ENCODE peak calls at places on chromosomes 12 and 14, in ten cellular contexts. One of them, this sample, is unnamed.

GRCh38 chr12:74379114-74379513 is 158.5 kb upstream of the ATXN7L3B start:
- DNase-seq in iris pigment epithelial cell: no peak
- DNase-seq in amniotic stem cell: no peak
- DNase-seq in AG04450: no peak
- DNase-seq in dorsolateral prefrontal cortex: no peak
- DNase-seq in DMS 273 treated with DMSO at 0.1 percent for 48 hours: no peak
- DNase-seq in retina: no peak
- DNase-seq in adipocyte: no peak
- DNase-seq in mesothelial cell of epicardium: no peak
- DNase-seq in psoas muscle: no peak
- DNase-seq in this sample: no peak

GRCh38 chr12:33605776-33606175 is 166.2 kb upstream of the SYT10 start:
- DNase-seq in iris pigment epithelial cell: peak
- DNase-seq in amniotic stem cell: no peak
- DNase-seq in AG04450: no peak
- DNase-seq in dorsolateral prefrontal cortex: no peak
- DNase-seq in DMS 273 treated with DMSO at 0.1 percent for 48 hours: no peak
- DNase-seq in retina: no peak
- DNase-seq in adipocyte: no peak
- DNase-seq in mesothelial cell of epicardium: no peak
- DNase-seq in psoas muscle: no peak
- DNase-seq in this sample: no peak

GRCh38 chr14:52031781-52032180 is 37.1 kb downstream of the NID2 start:
- DNase-seq in iris pigment epithelial cell: peak
- DNase-seq in amniotic stem cell: peak
- DNase-seq in AG04450: no peak
- DNase-seq in dorsolateral prefrontal cortex: no peak
- DNase-seq in DMS 273 treated with DMSO at 0.1 percent for 48 hours: no peak
- DNase-seq in retina: no peak
- DNase-seq in adipocyte: peak
- DNase-seq in mesothelial cell of epicardium: no peak
- DNase-seq in psoas muscle: peak
- DNase-seq in this sample: peak

GRCh38 chr14:23725528-23725927 is 89.4 kb downstream of the DHRS2 start:
- DNase-seq in iris pigment epithelial cell: no peak
- DNase-seq in amniotic stem cell: no peak
- DNase-seq in AG04450: no peak
- DNase-seq in dorsolateral prefrontal cortex: no peak
- DNase-seq in DMS 273 treated with DMSO at 0.1 percent for 48 hours: no peak
- DNase-seq in retina: no peak
- DNase-seq in adipocyte: no peak
- DNase-seq in mesothelial cell of epicardium: no peak
- DNase-seq in psoas muscle: no peak
- DNase-seq in this sample: no peak

GRCh38 chr12:46724020-46724419 is 101.8 kb downstream of the SLC38A4 start:
- DNase-seq in iris pigment epithelial cell: no peak
- DNase-seq in amniotic stem cell: no peak
- DNase-seq in AG04450: no peak
- DNase-seq in dorsolateral prefrontal cortex: no peak
- DNase-seq in DMS 273 treated with DMSO at 0.1 percent for 48 hours: no peak
- DNase-seq in retina: no peak
- DNase-seq in adipocyte: peak
- DNase-seq in mesothelial cell of epicardium: no peak
- DNase-seq in psoas muscle: no peak
- DNase-seq in this sample: no peak

GRCh38 chr12:114631242-114631641 is 52.7 kb downstream of the TBX3 start:
- DNase-seq in iris pigment epithelial cell: no peak
- DNase-seq in amniotic stem cell: no peak
- DNase-seq in AG04450: no peak
- DNase-seq in dorsolateral prefrontal cortex: no peak
- DNase-seq in DMS 273 treated with DMSO at 0.1 percent for 48 hours: no peak
- DNase-seq in retina: no peak
- DNase-seq in adipocyte: no peak
- DNase-seq in mesothelial cell of epicardium: no peak
- DNase-seq in psoas muscle: no peak
- DNase-seq in this sample: no peak

GRCh38 chr12:9043766-9044165 is 54.4 kb downstream of the KLRG1 start:
- DNase-seq in iris pigment epithelial cell: no peak
- DNase-seq in amniotic stem cell: no peak
- DNase-seq in AG04450: no peak
- DNase-seq in dorsolateral prefrontal cortex: no peak
- DNase-seq in DMS 273 treated with DMSO at 0.1 percent for 48 hours: peak
- DNase-seq in retina: no peak
- DNase-seq in adipocyte: no peak
- DNase-seq in mesothelial cell of epicardium: no peak
- DNase-seq in psoas muscle: no peak
- DNase-seq in this sample: no peak

GRCh38 chr14:94317259-94317658 is 5.9 kb downstream of the SERPINA6 start:
- DNase-seq in iris pigment epithelial cell: peak
- DNase-seq in amniotic stem cell: no peak
- DNase-seq in AG04450: no peak
- DNase-seq in dorsolateral prefrontal cortex: no peak
- DNase-seq in DMS 273 treated with DMSO at 0.1 percent for 48 hours: no peak
- DNase-seq in retina: no peak
- DNase-seq in adipocyte: peak
- DNase-seq in mesothelial cell of epicardium: no peak
- DNase-seq in psoas muscle: no peak
- DNase-seq in this sample: no peak

GRCh38 chr12:32679910-32680217 is 763 bp downstream of the DNM1L start:
- DNase-seq in iris pigment epithelial cell: no peak
- DNase-seq in amniotic stem cell: no peak
- DNase-seq in AG04450: no peak
- DNase-seq in dorsolateral prefrontal cortex: no peak
- DNase-seq in DMS 273 treated with DMSO at 0.1 percent for 48 hours: no peak
- DNase-seq in retina: no peak
- DNase-seq in adipocyte: no peak
- DNase-seq in mesothelial cell of epicardium: no peak
- DNase-seq in psoas muscle: no peak
- DNase-seq in this sample: no peak

GRCh38 chr12:116637589-116638165 is 78.5 kb downstream of the MAP1LC3B2 start:
- DNase-seq in iris pigment epithelial cell: no peak
- DNase-seq in amniotic stem cell: no peak
- DNase-seq in AG04450: no peak
- DNase-seq in dorsolateral prefrontal cortex: no peak
- DNase-seq in DMS 273 treated with DMSO at 0.1 percent for 48 hours: no peak
- DNase-seq in retina: no peak
- DNase-seq in adipocyte: no peak
- DNase-seq in mesothelial cell of epicardium: no peak
- DNase-seq in psoas muscle: no peak
- DNase-seq in this sample: no peak

GRCh38 chr12:67274186-67274585 is 5.0 kb downstream of the CAND1 start:
- DNase-seq in iris pigment epithelial cell: no peak
- DNase-seq in amniotic stem cell: no peak
- DNase-seq in AG04450: no peak
- DNase-seq in dorsolateral prefrontal cortex: no peak
- DNase-seq in DMS 273 treated with DMSO at 0.1 percent for 48 hours: no peak
- DNase-seq in retina: no peak
- DNase-seq in adipocyte: no peak
- DNase-seq in mesothelial cell of epicardium: no peak
- DNase-seq in psoas muscle: no peak
- DNase-seq in this sample: no peak

GRCh38 chr12:143964-144649 is 69.8 kb downstream of the SLC6A12 start:
- DNase-seq in iris pigment epithelial cell: peak
- DNase-seq in amniotic stem cell: no peak
- DNase-seq in AG04450: no peak
- DNase-seq in dorsolateral prefrontal cortex: no peak
- DNase-seq in DMS 273 treated with DMSO at 0.1 percent for 48 hours: no peak
- DNase-seq in retina: peak
- DNase-seq in adipocyte: no peak
- DNase-seq in mesothelial cell of epicardium: no peak
- DNase-seq in psoas muscle: no peak
- DNase-seq in this sample: peak

GRCh38 chr12:107400686-107401447 is 284.7 kb upstream of the PWP1 start:
- DNase-seq in iris pigment epithelial cell: peak
- DNase-seq in amniotic stem cell: no peak
- DNase-seq in AG04450: no peak
- DNase-seq in dorsolateral prefrontal cortex: no peak
- DNase-seq in DMS 273 treated with DMSO at 0.1 percent for 48 hours: peak
- DNase-seq in retina: no peak
- DNase-seq in adipocyte: peak
- DNase-seq in mesothelial cell of epicardium: no peak
- DNase-seq in psoas muscle: no peak
- DNase-seq in this sample: no peak

GRCh38 chr14:67928375-67928774 is 108.8 kb downstream of the RAD51B start:
- DNase-seq in iris pigment epithelial cell: no peak
- DNase-seq in amniotic stem cell: no peak
- DNase-seq in AG04450: no peak
- DNase-seq in dorsolateral prefrontal cortex: no peak
- DNase-seq in DMS 273 treated with DMSO at 0.1 percent for 48 hours: no peak
- DNase-seq in retina: no peak
- DNase-seq in adipocyte: no peak
- DNase-seq in mesothelial cell of epicardium: no peak
- DNase-seq in psoas muscle: no peak
- DNase-seq in this sample: no peak

GRCh38 chr12:132559652-132560420 is 50.5 kb downstream of the LRCOL1 start:
- DNase-seq in iris pigment epithelial cell: peak
- DNase-seq in amniotic stem cell: peak
- DNase-seq in AG04450: no peak
- DNase-seq in dorsolateral prefrontal cortex: no peak
- DNase-seq in DMS 273 treated with DMSO at 0.1 percent for 48 hours: no peak
- DNase-seq in retina: peak
- DNase-seq in adipocyte: peak
- DNase-seq in mesothelial cell of epicardium: peak
- DNase-seq in psoas muscle: peak
- DNase-seq in this sample: no peak

GRCh38 chr12:89856431-89856830 is 147.8 kb upstream of the ATP2B1 start:
- DNase-seq in iris pigment epithelial cell: peak
- DNase-seq in amniotic stem cell: no peak
- DNase-seq in AG04450: no peak
- DNase-seq in dorsolateral prefrontal cortex: no peak
- DNase-seq in DMS 273 treated with DMSO at 0.1 percent for 48 hours: no peak
- DNase-seq in retina: no peak
- DNase-seq in adipocyte: no peak
- DNase-seq in mesothelial cell of epicardium: no peak
- DNase-seq in psoas muscle: no peak
- DNase-seq in this sample: no peak

GRCh38 chr14:33528655-33529054 is 422.2 kb downstream of the EGLN3 start:
- DNase-seq in iris pigment epithelial cell: no peak
- DNase-seq in amniotic stem cell: no peak
- DNase-seq in AG04450: no peak
- DNase-seq in dorsolateral prefrontal cortex: no peak
- DNase-seq in DMS 273 treated with DMSO at 0.1 percent for 48 hours: no peak
- DNase-seq in retina: no peak
- DNase-seq in adipocyte: no peak
- DNase-seq in mesothelial cell of epicardium: no peak
- DNase-seq in psoas muscle: no peak
- DNase-seq in this sample: no peak

GRCh38 chr12:23534196-23534595 is 415.3 kb downstream of the SOX5 start:
- DNase-seq in iris pigment epithelial cell: no peak
- DNase-seq in amniotic stem cell: no peak
- DNase-seq in AG04450: no peak
- DNase-seq in dorsolateral prefrontal cortex: no peak
- DNase-seq in DMS 273 treated with DMSO at 0.1 percent for 48 hours: no peak
- DNase-seq in retina: no peak
- DNase-seq in adipocyte: no peak
- DNase-seq in mesothelial cell of epicardium: no peak
- DNase-seq in psoas muscle: no peak
- DNase-seq in this sample: no peak

GRCh38 chr14:32682219-32682618 is 256.5 kb upstream of the NPAS3 start:
- DNase-seq in iris pigment epithelial cell: no peak
- DNase-seq in amniotic stem cell: no peak
- DNase-seq in AG04450: no peak
- DNase-seq in dorsolateral prefrontal cortex: no peak
- DNase-seq in DMS 273 treated with DMSO at 0.1 percent for 48 hours: no peak
- DNase-seq in retina: no peak
- DNase-seq in adipocyte: no peak
- DNase-seq in mesothelial cell of epicardium: no peak
- DNase-seq in psoas muscle: no peak
- DNase-seq in this sample: peak

GRCh38 chr14:24379907-24380746 is 12.1 kb downstream of the NFATC4 start:
- DNase-seq in iris pigment epithelial cell: no peak
- DNase-seq in amniotic stem cell: no peak
- DNase-seq in AG04450: no peak
- DNase-seq in dorsolateral prefrontal cortex: no peak
- DNase-seq in DMS 273 treated with DMSO at 0.1 percent for 48 hours: no peak
- DNase-seq in retina: no peak
- DNase-seq in adipocyte: no peak
- DNase-seq in mesothelial cell of epicardium: no peak
- DNase-seq in psoas muscle: no peak
- DNase-seq in this sample: no peak

GRCh38 chr14:65080954-65081747 is 21.2 kb downstream of the MAX start:
- DNase-seq in iris pigment epithelial cell: peak
- DNase-seq in amniotic stem cell: no peak
- DNase-seq in AG04450: no peak
- DNase-seq in dorsolateral prefrontal cortex: no peak
- DNase-seq in DMS 273 treated with DMSO at 0.1 percent for 48 hours: no peak
- DNase-seq in retina: no peak
- DNase-seq in adipocyte: no peak
- DNase-seq in mesothelial cell of epicardium: no peak
- DNase-seq in psoas muscle: no peak
- DNase-seq in this sample: no peak

GRCh38 chr12:16913832-16914490 is 308.0 kb upstream of the LMO3 start:
- DNase-seq in iris pigment epithelial cell: no peak
- DNase-seq in amniotic stem cell: no peak
- DNase-seq in AG04450: no peak
- DNase-seq in dorsolateral prefrontal cortex: no peak
- DNase-seq in DMS 273 treated with DMSO at 0.1 percent for 48 hours: no peak
- DNase-seq in retina: no peak
- DNase-seq in adipocyte: no peak
- DNase-seq in mesothelial cell of epicardium: no peak
- DNase-seq in psoas muscle: no peak
- DNase-seq in this sample: no peak

GRCh38 chr12:29653286-29653685 is 130.5 kb downstream of the TMTC1 start:
- DNase-seq in iris pigment epithelial cell: no peak
- DNase-seq in amniotic stem cell: no peak
- DNase-seq in AG04450: no peak
- DNase-seq in dorsolateral prefrontal cortex: no peak
- DNase-seq in DMS 273 treated with DMSO at 0.1 percent for 48 hours: no peak
- DNase-seq in retina: no peak
- DNase-seq in adipocyte: no peak
- DNase-seq in mesothelial cell of epicardium: no peak
- DNase-seq in psoas muscle: no peak
- DNase-seq in this sample: no peak

GRCh38 chr12:131724534-131724933 is 13.6 kb downstream of the SFSWAP start:
- DNase-seq in iris pigment epithelial cell: peak
- DNase-seq in amniotic stem cell: no peak
- DNase-seq in AG04450: no peak
- DNase-seq in dorsolateral prefrontal cortex: no peak
- DNase-seq in DMS 273 treated with DMSO at 0.1 percent for 48 hours: no peak
- DNase-seq in retina: no peak
- DNase-seq in adipocyte: no peak
- DNase-seq in mesothelial cell of epicardium: no peak
- DNase-seq in psoas muscle: no peak
- DNase-seq in this sample: no peak

GRCh38 chr12:41629606-41630005 is 441.5 kb downstream of the PDZRN4 start:
- DNase-seq in iris pigment epithelial cell: no peak
- DNase-seq in amniotic stem cell: no peak
- DNase-seq in AG04450: no peak
- DNase-seq in dorsolateral prefrontal cortex: no peak
- DNase-seq in DMS 273 treated with DMSO at 0.1 percent for 48 hours: no peak
- DNase-seq in retina: no peak
- DNase-seq in adipocyte: no peak
- DNase-seq in mesothelial cell of epicardium: no peak
- DNase-seq in psoas muscle: no peak
- DNase-seq in this sample: no peak

GRCh38 chr12:29782821-29783772 is 645 bp downstream of the TMTC1 start:
- DNase-seq in iris pigment epithelial cell: peak
- DNase-seq in amniotic stem cell: no peak
- DNase-seq in AG04450: no peak
- DNase-seq in dorsolateral prefrontal cortex: peak
- DNase-seq in DMS 273 treated with DMSO at 0.1 percent for 48 hours: peak
- DNase-seq in retina: peak
- DNase-seq in adipocyte: peak
- DNase-seq in mesothelial cell of epicardium: peak
- DNase-seq in psoas muscle: peak
- DNase-seq in this sample: peak

GRCh38 chr12:62787023-62787422 is 147.9 kb downstream of the PPM1H start:
- DNase-seq in iris pigment epithelial cell: no peak
- DNase-seq in amniotic stem cell: no peak
- DNase-seq in AG04450: no peak
- DNase-seq in dorsolateral prefrontal cortex: no peak
- DNase-seq in DMS 273 treated with DMSO at 0.1 percent for 48 hours: no peak
- DNase-seq in retina: no peak
- DNase-seq in adipocyte: no peak
- DNase-seq in mesothelial cell of epicardium: no peak
- DNase-seq in psoas muscle: no peak
- DNase-seq in this sample: no peak

GRCh38 chr12:31117203-31118011 is 43.7 kb downstream of the DDX11 start:
- DNase-seq in iris pigment epithelial cell: peak
- DNase-seq in amniotic stem cell: no peak
- DNase-seq in AG04450: no peak
- DNase-seq in dorsolateral prefrontal cortex: no peak
- DNase-seq in DMS 273 treated with DMSO at 0.1 percent for 48 hours: no peak
- DNase-seq in retina: peak
- DNase-seq in adipocyte: peak
- DNase-seq in mesothelial cell of epicardium: peak
- DNase-seq in psoas muscle: no peak
- DNase-seq in this sample: peak